ENCODE peak calls at places on chromosomes 16 and 17, in eight cellular contexts. E is A549, F is lower leg skin, D is choroid plexus epithelial cell, I is AG04450, W is fibroblast of the aortic adventitia, O is kidney, A is bronchial epithelial cell. V is an unnamed sample.

GRCh38 chr16:25575363-25575762 is 116.4 kb upstream of the HS3ST4 start:
- DNase-seq in E (no peak), F (no peak), D (no peak), I (no peak), W (no peak), O (no peak), A (no peak), V (no peak)

GRCh38 chr17:36833279-36833678 is 104.0 kb upstream of the LHX1 start:
- DNase-seq in E (no peak), F (no peak), D (no peak), I (no peak), W (no peak), O (no peak), A (no peak), V (no peak)

GRCh38 chr17:2899911-2900310 is 103.7 kb downstream of the RAP1GAP2 start:
- DNase-seq in E (no peak), F (no peak), D (no peak), I (no peak), W (no peak), O (peak; percentile 88), A (no peak), V (peak; percentile 29)

GRCh38 chr16:71687853-71688252 is 36.6 kb downstream of the PHLPP2 start:
- DNase-seq in E (no peak), F (no peak), D (no peak), I (no peak), W (no peak), O (no peak), A (no peak), V (peak; percentile 33)

GRCh38 chr16:70786020-70786419 is 14.9 kb downstream of the VAC14 start:
- DNase-seq in E (no peak), F (no peak), D (no peak), I (no peak), W (no peak), O (no peak), A (no peak), V (no peak)

GRCh38 chr17:50708050-50709000 is 611 bp upstream of the ANKRD40 start:
- DNase-seq in E (peak; percentile 44), F (no peak), D (peak; percentile 59), I (no peak), W (peak; percentile 37), O (no peak), A (no peak), V (no peak)

GRCh38 chr16:21302454-21302853 is 24.4 kb upstream of the CRYM start:
- DNase-seq in E (no peak), F (no peak), D (peak; percentile 8), I (no peak), W (peak; percentile 22), O (no peak), A (peak; percentile 67), V (peak; percentile 29)

GRCh38 chr16:35909351-35909954 is 2450.0 kb downstream of the TP53TG3F start:
- DNase-seq in E (no peak), F (no peak), D (no peak), I (no peak), W (no peak), O (no peak), A (no peak), V (no peak)

GRCh38 chr16:88431651-88432050 is 21.4 kb upstream of the ZFPM1 start:
- DNase-seq in E (no peak), F (no peak), D (no peak), I (no peak), W (no peak), O (no peak), A (no peak), V (no peak)
- H3K4me3 ChIP-seq in E (no peak overlapping the region), F (no peak overlapping the region), D (no peak overlapping the region), I (no peak overlapping the region), W (no peak overlapping the region), O (no peak overlapping the region), A (no peak overlapping the region), V (no peak overlapping the region)

GRCh38 chr17:63443053-63443452 is 3.1 kb downstream of the CYB561 start:
- DNase-seq in E (no peak), F (no peak), D (no peak), I (no peak), W (no peak), O (no peak), A (no peak), V (no peak)

GRCh38 chr17:63442074-63442473 is 4.0 kb downstream of the CYB561 start:
- DNase-seq in E (no peak), F (no peak), D (no peak), I (no peak), W (no peak), O (no peak), A (no peak), V (no peak)

GRCh38 chr17:63440770-63441335 is 5.3 kb downstream of the CYB561 start:
- DNase-seq in E (no peak), F (no peak), D (no peak), I (no peak), W (no peak), O (no peak), A (no peak), V (no peak)

GRCh38 chr17:63441654-63442053 is 4.5 kb downstream of the CYB561 start:
- DNase-seq in E (no peak), F (no peak), D (no peak), I (no peak), W (no peak), O (no peak), A (no peak), V (no peak)

GRCh38 chr17:63442549-63443035 is 3.5 kb downstream of the CYB561 start:
- DNase-seq in E (peak; percentile 35), F (no peak), D (no peak), I (no peak), W (no peak), O (no peak), A (no peak), V (no peak)
- TF ChIP-seq CTCF in E (peak; percentile 7), F (no peak), D (peak; percentile 34), I (peak; percentile 22), W (no peak), O (no peak), A (peak; percentile 3), V (peak; percentile 19)

DNA sequence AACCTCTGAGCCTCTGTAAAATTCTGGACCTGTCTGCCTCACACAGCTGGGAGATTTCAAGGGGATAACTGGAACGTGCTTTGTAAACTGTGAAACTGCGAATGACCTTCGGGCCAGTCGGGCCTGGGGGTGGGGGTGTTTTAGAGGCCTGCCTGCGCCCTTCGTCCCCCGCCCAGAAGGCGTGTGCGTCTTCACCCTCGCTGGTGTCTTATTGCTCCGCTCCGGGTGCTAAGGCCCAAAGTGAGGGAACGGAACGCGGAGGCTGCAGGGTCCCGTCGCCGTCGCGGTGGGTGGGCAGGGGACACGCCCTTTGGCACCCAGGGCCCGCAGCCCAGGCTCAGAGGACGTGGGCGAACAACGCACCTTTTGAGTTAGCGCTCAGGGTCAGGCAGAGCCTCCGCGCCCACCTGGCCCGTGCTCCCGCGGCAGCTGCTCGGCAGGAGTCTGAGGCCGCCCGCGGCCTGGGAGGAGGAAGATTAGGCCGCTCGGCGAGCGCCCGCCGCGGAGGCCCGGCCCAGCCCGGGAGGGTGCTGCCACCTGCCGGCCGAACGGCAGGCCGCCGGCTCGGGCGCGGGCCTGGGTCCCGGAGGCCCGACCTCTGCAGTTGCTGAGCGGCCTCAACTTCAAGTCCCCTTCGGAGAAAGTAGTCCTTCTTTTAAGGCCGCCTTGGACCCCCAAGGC is 29.7 kb downstream of the DCAKD start:
- DNase-seq in E (peak; percentile 67), F (peak; percentile 91), D (peak; percentile 65), I (no peak), W (peak; percentile 51), O (peak; percentile 90), A (no peak), V (peak; percentile 42)
- H3K4me3 ChIP-seq in E (peak overlapping the region; percentile 16), F (no peak overlapping the region), D (peak overlapping the region; percentile 52), I (peak overlapping the region; percentile 54), W (peak overlapping the region; percentile 53), O (peak overlapping the region; percentile 39), A (peak overlapping the region; percentile 15), V (peak overlapping the region; percentile 33)

DNA sequence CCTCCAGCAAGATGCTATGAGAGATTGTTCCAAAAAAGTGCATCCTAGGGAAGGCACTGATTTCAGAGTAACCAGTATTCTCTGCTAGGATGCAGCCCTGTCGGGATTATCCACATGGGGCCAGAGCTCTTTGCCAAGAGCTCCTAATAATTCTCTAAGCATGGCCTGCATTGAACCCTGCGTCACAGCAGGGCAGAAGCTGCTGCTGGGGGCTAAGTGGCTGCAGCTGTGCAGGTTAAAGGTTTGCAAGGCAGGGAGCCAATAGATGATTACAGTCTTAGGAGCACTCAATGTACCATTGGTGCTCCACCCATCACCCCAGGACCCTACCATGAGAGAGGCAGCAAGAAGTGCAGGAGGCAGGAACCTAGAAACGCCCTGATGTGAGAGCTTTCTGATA is 236.0 kb upstream of the C16orf82 start:
- DNase-seq in E (no peak), F (no peak), D (peak; percentile 78), I (no peak), W (no peak), O (no peak), A (no peak), V (peak; percentile 92)
- TF ChIP-seq CTCF in E (no peak), F (no peak), D (no peak), I (no peak), W (no peak), O (no peak), A (no peak), V (no peak)

GRCh38 chr16:65125871-65126270 is 4.0 kb upstream of the CDH11 start:
- DNase-seq in E (peak; percentile 29), F (no peak), D (peak; percentile 85), I (no peak), W (peak; percentile 58), O (no peak), A (peak; percentile 28), V (peak; percentile 54)
- H3K4me3 ChIP-seq in E (no peak overlapping the region), F (no peak overlapping the region), D (peak overlapping the region; percentile 75), I (no peak overlapping the region), W (peak overlapping the region; percentile 22), O (no peak overlapping the region), A (no peak overlapping the region), V (no peak overlapping the region)

GRCh38 chr17:7716901-7717755 is at the start of gene DNAH2:
- DNase-seq in E (peak; percentile 93), F (peak; percentile 93), D (peak; percentile 84), I (peak; percentile 82), W (peak; percentile 91), O (peak; percentile 93), A (peak; percentile 63), V (peak; percentile 84)
- TF ChIP-seq CTCF in E (peak; percentile 78), F (no peak), D (peak; percentile 60), I (peak; percentile 45), W (peak; percentile 43), O (peak; percentile 41), A (peak; percentile 82), V (peak; percentile 36)

GRCh38 chr16:86565644-86566511 is 751 bp upstream of the FOXC2 start:
- DNase-seq in E (no peak), F (no peak), D (peak; percentile 58), I (no peak), W (no peak), O (no peak), A (no peak), V (no peak)
- H3K4me3 ChIP-seq in E (no peak overlapping the region), F (no peak overlapping the region), D (peak overlapping the region; percentile 91), I (peak overlapping the region; percentile 35), W (peak overlapping the region; percentile 37), O (peak overlapping the region; percentile 29), A (no peak overlapping the region), V (peak overlapping the region; percentile 47)